ENCODE peak calls at places on chromosomes 7 and 10, in ten cellular contexts. One of them, this sample, is unnamed.

GRCh38 chr10:79608505-79609375 is 2.0 kb upstream of the SFTPA1 start:
- DNase-seq in right lobe of liver: no peak
- DNase-seq in fibroblast of lung: peak; percentile 16
- DNase-seq in tibial nerve: peak; percentile 8
- DNase-seq in OCI-LY7: peak; percentile 79
- DNase-seq in HepG2: peak; percentile 46
- DNase-seq in heart right ventricle: peak; percentile 38
- DNase-seq in CD8-positive, alpha-beta T cell: no peak
- DNase-seq in IMR-90: peak; percentile 14
- DNase-seq in transverse colon: peak; percentile 26
- DNase-seq in this sample: peak; percentile 53

GRCh38 chr7:99860281-99861127 is 16.3 kb downstream of the OR2AE1 start:
- DNase-seq in CD8-positive, alpha-beta T cell: no peak
- DNase-seq in IMR-90: peak; percentile 52
- DNase-seq in HepG2: peak; percentile 97
- DNase-seq in tibial nerve: peak; percentile 40
- DNase-seq in OCI-LY7: no peak
- DNase-seq in transverse colon: no peak
- DNase-seq in heart right ventricle: peak; percentile 11
- DNase-seq in fibroblast of lung: peak; percentile 56
- DNase-seq in right lobe of liver: peak; percentile 59
- DNase-seq in this sample: no peak

GRCh38 chr7:150399421-150399820 is 20.3 kb downstream of the ZNF775 start:
- DNase-seq in right lobe of liver: no peak
- DNase-seq in heart right ventricle: no peak
- DNase-seq in CD8-positive, alpha-beta T cell: no peak
- DNase-seq in transverse colon: no peak
- DNase-seq in OCI-LY7: no peak
- DNase-seq in tibial nerve: no peak
- DNase-seq in fibroblast of lung: no peak
- DNase-seq in HepG2: no peak
- DNase-seq in IMR-90: no peak
- DNase-seq in this sample: no peak

GRCh38 chr10:43843331-43844101 is 194.8 kb upstream of the ZNF32 start:
- DNase-seq in IMR-90: peak; percentile 86
- DNase-seq in CD8-positive, alpha-beta T cell: no peak
- DNase-seq in transverse colon: no peak
- DNase-seq in fibroblast of lung: peak; percentile 79
- DNase-seq in heart right ventricle: no peak
- DNase-seq in OCI-LY7: no peak
- DNase-seq in HepG2: no peak
- DNase-seq in tibial nerve: peak; percentile 69
- DNase-seq in right lobe of liver: no peak
- DNase-seq in this sample: no peak

GRCh38 chr7:105156731-105157130 is 142.7 kb downstream of the KMT2E start:
- DNase-seq in heart right ventricle: no peak
- DNase-seq in HepG2: no peak
- DNase-seq in CD8-positive, alpha-beta T cell: no peak
- DNase-seq in IMR-90: no peak
- DNase-seq in transverse colon: no peak
- DNase-seq in right lobe of liver: no peak
- DNase-seq in tibial nerve: no peak
- DNase-seq in fibroblast of lung: peak; percentile 5
- DNase-seq in OCI-LY7: no peak
- DNase-seq in this sample: no peak

GRCh38 chr10:76298329-76298728 is 866.9 kb downstream of the LRMDA start:
- DNase-seq in HepG2: no peak
- DNase-seq in transverse colon: no peak
- DNase-seq in CD8-positive, alpha-beta T cell: no peak
- DNase-seq in tibial nerve: no peak
- DNase-seq in heart right ventricle: no peak
- DNase-seq in OCI-LY7: no peak
- DNase-seq in IMR-90: no peak
- DNase-seq in right lobe of liver: no peak
- DNase-seq in fibroblast of lung: no peak
- DNase-seq in this sample: no peak

GRCh38 chr7:58316-58715 is 134.1 kb upstream of the FAM20C start:
- DNase-seq in tibial nerve: no peak
- DNase-seq in transverse colon: peak; percentile 1
- DNase-seq in OCI-LY7: no peak
- DNase-seq in CD8-positive, alpha-beta T cell: no peak
- DNase-seq in heart right ventricle: no peak
- DNase-seq in right lobe of liver: peak; percentile 8
- DNase-seq in IMR-90: no peak
- DNase-seq in HepG2: no peak
- DNase-seq in fibroblast of lung: no peak
- DNase-seq in this sample: no peak

GRCh38 chr10:26336979-26337378 is 101.2 kb upstream of the APBB1IP start:
- DNase-seq in HepG2: no peak
- DNase-seq in right lobe of liver: no peak
- DNase-seq in heart right ventricle: no peak
- DNase-seq in IMR-90: no peak
- DNase-seq in fibroblast of lung: no peak
- DNase-seq in transverse colon: no peak
- DNase-seq in tibial nerve: no peak
- DNase-seq in OCI-LY7: no peak
- DNase-seq in CD8-positive, alpha-beta T cell: no peak
- DNase-seq in this sample: no peak

GRCh38 chr10:68171539-68172080 is 60.3 kb downstream of the ATOH7 start:
- DNase-seq in heart right ventricle: no peak
- DNase-seq in transverse colon: no peak
- DNase-seq in CD8-positive, alpha-beta T cell: no peak
- DNase-seq in fibroblast of lung: no peak
- DNase-seq in OCI-LY7: no peak
- DNase-seq in IMR-90: no peak
- DNase-seq in HepG2: no peak
- DNase-seq in right lobe of liver: no peak
- DNase-seq in tibial nerve: no peak
- DNase-seq in this sample: no peak

GRCh38 chr7:100655908-100656674 is at the start of gene ACTL6B:
- DNase-seq in transverse colon: peak; percentile 21
- DNase-seq in tibial nerve: no peak
- DNase-seq in right lobe of liver: peak; percentile 79
- DNase-seq in CD8-positive, alpha-beta T cell: peak; percentile 57
- DNase-seq in IMR-90: peak; percentile 18
- DNase-seq in heart right ventricle: peak; percentile 70
- DNase-seq in OCI-LY7: no peak
- DNase-seq in HepG2: no peak
- DNase-seq in fibroblast of lung: no peak
- DNase-seq in this sample: no peak

GRCh38 chr10:13113544-13113943 is 13.6 kb downstream of the OPTN start:
- DNase-seq in tibial nerve: no peak
- DNase-seq in right lobe of liver: no peak
- DNase-seq in HepG2: no peak
- DNase-seq in fibroblast of lung: no peak
- DNase-seq in CD8-positive, alpha-beta T cell: no peak
- DNase-seq in IMR-90: no peak
- DNase-seq in heart right ventricle: no peak
- DNase-seq in transverse colon: no peak
- DNase-seq in OCI-LY7: no peak
- DNase-seq in this sample: no peak

GRCh38 chr10:44587488-44588140 is 202.7 kb upstream of the CXCL12 start:
- DNase-seq in right lobe of liver: no peak
- DNase-seq in fibroblast of lung: no peak
- DNase-seq in HepG2: no peak
- DNase-seq in OCI-LY7: no peak
- DNase-seq in IMR-90: no peak
- DNase-seq in tibial nerve: no peak
- DNase-seq in transverse colon: no peak
- DNase-seq in heart right ventricle: no peak
- DNase-seq in CD8-positive, alpha-beta T cell: no peak
- DNase-seq in this sample: no peak

DNA sequence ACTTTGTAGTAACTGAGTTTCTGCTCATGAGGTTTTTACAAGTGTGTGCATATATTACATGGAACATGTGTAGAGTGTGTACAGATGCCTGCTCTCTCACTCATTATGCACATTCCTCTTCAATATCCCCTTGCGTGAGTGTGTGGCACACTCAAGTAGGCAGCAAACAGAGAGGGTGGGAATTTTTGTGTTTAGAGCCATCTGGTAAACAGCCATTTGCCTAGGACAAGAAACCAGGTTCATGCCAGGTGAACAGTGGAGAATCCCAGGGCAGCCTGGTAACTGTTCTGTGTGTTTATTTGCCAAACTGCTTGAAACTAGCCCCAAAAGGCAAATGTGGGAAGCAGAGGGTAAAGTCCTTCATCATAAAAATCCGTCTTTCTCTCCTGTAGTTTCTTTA is 19.9 kb downstream of the FBXW4 start:
- DNase-seq in HepG2: no peak
- DNase-seq in tibial nerve: no peak
- DNase-seq in CD8-positive, alpha-beta T cell: no peak
- DNase-seq in IMR-90: no peak
- DNase-seq in right lobe of liver: no peak
- DNase-seq in OCI-LY7: no peak
- DNase-seq in heart right ventricle: no peak
- DNase-seq in fibroblast of lung: no peak
- DNase-seq in transverse colon: no peak
- DNase-seq in this sample: no peak
- H3K4me1 ChIP-seq in HepG2: no peaks in the 10 kb centered on the region
- H3K4me1 ChIP-seq in tibial nerve: no peaks in the 10 kb centered on the region
- H3K4me1 ChIP-seq in CD8-positive, alpha-beta T cell: no peaks in the 10 kb centered on the region
- H3K4me1 ChIP-seq in IMR-90: no peaks in the 10 kb centered on the region
- H3K4me1 ChIP-seq in right lobe of liver: no peaks in the 10 kb centered on the region
- H3K4me1 ChIP-seq in OCI-LY7: peaks cover 14% of the 10 kb centered on the region
- H3K4me1 ChIP-seq in heart right ventricle: peaks cover 14% of the 10 kb centered on the region
- H3K4me1 ChIP-seq in fibroblast of lung: no peaks in the 10 kb centered on the region
- H3K4me1 ChIP-seq in transverse colon: no peaks in the 10 kb centered on the region
- H3K4me1 ChIP-seq in this sample: no peaks in the 10 kb centered on the region

DNA sequence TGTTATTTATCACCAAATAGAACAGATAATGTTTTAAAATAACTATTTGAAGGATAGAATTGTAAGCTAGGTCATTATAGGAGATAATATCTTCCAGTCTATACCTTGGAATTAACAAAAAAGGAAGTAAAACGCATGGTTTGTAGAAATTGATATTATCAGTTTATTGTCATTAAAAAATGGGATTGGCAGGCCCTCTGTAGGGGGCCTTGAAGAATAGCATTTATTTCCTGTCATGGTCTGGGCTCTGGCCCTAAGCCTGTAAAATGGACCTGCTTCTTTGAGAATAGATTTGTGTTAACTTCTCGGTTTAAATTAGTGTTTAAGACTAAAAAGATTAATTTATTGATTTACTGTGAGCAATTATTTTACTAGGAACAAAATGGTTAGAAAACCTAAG is 197.6 kb upstream of the FOXP2 start:
- DNase-seq in HepG2: no peak
- DNase-seq in tibial nerve: no peak
- DNase-seq in IMR-90: no peak
- DNase-seq in right lobe of liver: no peak
- DNase-seq in OCI-LY7: no peak
- DNase-seq in transverse colon: no peak
- DNase-seq in heart right ventricle: no peak
- DNase-seq in CD8-positive, alpha-beta T cell: no peak
- DNase-seq in fibroblast of lung: peak; percentile 9
- DNase-seq in this sample: no peak
- TF ChIP-seq CTCF in HepG2: no peak
- TF ChIP-seq CTCF in tibial nerve: no peak
- TF ChIP-seq CTCF in IMR-90: no peak
- TF ChIP-seq CTCF in right lobe of liver: peak; percentile 43
- TF ChIP-seq CTCF in OCI-LY7: peak; percentile 33
- TF ChIP-seq CTCF in transverse colon: no peak
- TF ChIP-seq CTCF in heart right ventricle: no peak
- TF ChIP-seq CTCF in CD8-positive, alpha-beta T cell: no peak
- TF ChIP-seq CTCF in fibroblast of lung: no peak
- TF ChIP-seq CTCF in this sample: no peak

GRCh38 chr7:156969972-156970420 is 20.5 kb downstream of the NOM1 start:
- DNase-seq in IMR-90: peak; percentile 9
- DNase-seq in right lobe of liver: no peak
- DNase-seq in fibroblast of lung: peak; percentile 21
- DNase-seq in OCI-LY7: peak; percentile 38
- DNase-seq in CD8-positive, alpha-beta T cell: no peak
- DNase-seq in HepG2: no peak
- DNase-seq in heart right ventricle: no peak
- DNase-seq in transverse colon: no peak
- DNase-seq in tibial nerve: no peak
- DNase-seq in this sample: no peak
- H3K36me3 ChIP-seq in IMR-90: peaks cover 41% of the 10 kb centered on the region
- H3K36me3 ChIP-seq in right lobe of liver: no peaks in the 10 kb centered on the region
- H3K36me3 ChIP-seq in fibroblast of lung: peaks cover 8% of the 10 kb centered on the region
- H3K36me3 ChIP-seq in OCI-LY7: peaks cover 85% of the 10 kb centered on the region
- H3K36me3 ChIP-seq in CD8-positive, alpha-beta T cell: peaks cover 37% of the 10 kb centered on the region
- H3K36me3 ChIP-seq in HepG2: peaks cover 50% of the 10 kb centered on the region
- H3K36me3 ChIP-seq in heart right ventricle: no peaks in the 10 kb centered on the region
- H3K36me3 ChIP-seq in transverse colon: no peaks in the 10 kb centered on the region
- H3K36me3 ChIP-seq in tibial nerve: no peaks in the 10 kb centered on the region
- H3K36me3 ChIP-seq in this sample: peaks cover under 1% of the 10 kb centered on the region

GRCh38 chr7:134696261-134696660 is 49.6 kb downstream of the BPGM start:
- DNase-seq in fibroblast of lung: no peak
- DNase-seq in HepG2: no peak
- DNase-seq in right lobe of liver: peak; percentile 56
- DNase-seq in heart right ventricle: no peak
- DNase-seq in CD8-positive, alpha-beta T cell: no peak
- DNase-seq in IMR-90: no peak
- DNase-seq in tibial nerve: no peak
- DNase-seq in OCI-LY7: no peak
- DNase-seq in transverse colon: no peak
- DNase-seq in this sample: no peak

GRCh38 chr7:134693256-134693655 is 46.6 kb downstream of the BPGM start:
- DNase-seq in heart right ventricle: no peak
- DNase-seq in tibial nerve: peak; percentile 51
- DNase-seq in OCI-LY7: no peak
- DNase-seq in transverse colon: no peak
- DNase-seq in HepG2: no peak
- DNase-seq in fibroblast of lung: peak; percentile 77
- DNase-seq in CD8-positive, alpha-beta T cell: peak; percentile 45
- DNase-seq in IMR-90: peak; percentile 96
- DNase-seq in right lobe of liver: no peak
- DNase-seq in this sample: no peak

GRCh38 chr7:134694299-134694698 is 47.6 kb downstream of the BPGM start:
- DNase-seq in IMR-90: no peak
- DNase-seq in transverse colon: no peak
- DNase-seq in fibroblast of lung: no peak
- DNase-seq in HepG2: no peak
- DNase-seq in right lobe of liver: no peak
- DNase-seq in tibial nerve: no peak
- DNase-seq in CD8-positive, alpha-beta T cell: no peak
- DNase-seq in heart right ventricle: no peak
- DNase-seq in OCI-LY7: no peak
- DNase-seq in this sample: no peak

GRCh38 chr7:134695321-134695860 is 48.7 kb downstream of the BPGM start:
- DNase-seq in IMR-90: no peak
- DNase-seq in fibroblast of lung: no peak
- DNase-seq in OCI-LY7: no peak
- DNase-seq in transverse colon: no peak
- DNase-seq in CD8-positive, alpha-beta T cell: no peak
- DNase-seq in right lobe of liver: no peak
- DNase-seq in heart right ventricle: no peak
- DNase-seq in HepG2: no peak
- DNase-seq in tibial nerve: no peak
- DNase-seq in this sample: no peak

DNA sequence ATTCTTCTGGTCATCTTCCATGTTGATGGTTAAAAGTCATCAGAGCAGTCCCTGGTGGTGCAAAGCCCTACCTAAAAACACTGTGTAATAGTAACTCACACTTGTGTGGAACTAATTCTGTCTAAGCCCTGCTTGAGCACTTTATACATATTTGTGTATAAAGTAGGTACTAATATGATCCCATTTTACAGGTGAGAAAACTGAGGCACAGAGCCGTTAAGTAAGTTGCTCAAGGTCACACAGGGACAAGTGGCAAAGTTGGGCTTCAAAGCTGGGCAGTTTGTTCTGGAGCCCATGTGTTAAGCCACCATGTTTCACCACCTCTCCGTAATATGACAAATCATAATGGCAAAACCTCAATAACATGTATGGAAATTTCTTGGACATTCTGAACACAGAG is 48.1 kb downstream of the BPGM start:
- DNase-seq in fibroblast of lung: no peak
- DNase-seq in right lobe of liver: no peak
- DNase-seq in OCI-LY7: no peak
- DNase-seq in tibial nerve: no peak
- DNase-seq in IMR-90: no peak
- DNase-seq in heart right ventricle: no peak
- DNase-seq in CD8-positive, alpha-beta T cell: no peak
- DNase-seq in transverse colon: no peak
- DNase-seq in HepG2: no peak
- DNase-seq in this sample: no peak
- H3K4me1 ChIP-seq in fibroblast of lung: peaks cover 25% of the 10 kb centered on the region
- H3K4me1 ChIP-seq in right lobe of liver: no peaks in the 10 kb centered on the region
- H3K4me1 ChIP-seq in OCI-LY7: no peaks in the 10 kb centered on the region
- H3K4me1 ChIP-seq in tibial nerve: peaks cover 19% of the 10 kb centered on the region
- H3K4me1 ChIP-seq in IMR-90: peaks cover 27% of the 10 kb centered on the region
- H3K4me1 ChIP-seq in heart right ventricle: peaks cover 18% of the 10 kb centered on the region
- H3K4me1 ChIP-seq in CD8-positive, alpha-beta T cell: peaks cover 4% of the 10 kb centered on the region
- H3K4me1 ChIP-seq in transverse colon: peaks cover 8% of the 10 kb centered on the region
- H3K4me1 ChIP-seq in HepG2: peaks cover 13% of the 10 kb centered on the region
- H3K4me1 ChIP-seq in this sample: no peaks in the 10 kb centered on the region

This sample was measured in mucosa of descending colon.